ENCODE peak calls at places on chromosome 13, in six cellular contexts. F is neural progenitor cell, H is gastrocnemius medialis, A is heart right ventricle, N is mucosa of descending colon, L is heart left ventricle. P is an unnamed sample.
A peak's percentile ranks its signal among the peaks of the same experiment; 100 is the strongest.

GRCh38 chr13:52804202-52804641 is 44.2 kb downstream of the PCDH8 start:
- DNase-seq in F (no peak), H (no peak), A (no peak), N (no peak), L (no peak), P (no peak)

GRCh38 chr13:114122591-114123211 is 9.7 kb downstream of the RASA3 start:
- DNase-seq in F (no peak), H (no peak), A (no peak), N (no peak), L (no peak), P (no peak)

GRCh38 chr13:28489536-28489935 is 5.4 kb downstream of the FLT1 start:
- DNase-seq in F (no peak), H (no peak), A (no peak), N (no peak), L (no peak), P (no peak)

GRCh38 chr13:44396295-44396962 is 22.8 kb downstream of the SERP2 start:
- DNase-seq in F (no peak), H (no peak), A (no peak), N (no peak), L (no peak), P (no peak)

GRCh38 chr13:40402931-40403412 is 263.5 kb downstream of the FOXO1 start:
- DNase-seq in F (no peak), H (no peak), A (no peak), N (peak; percentile 42), L (no peak), P (no peak)

GRCh38 chr13:34462843-34463242 is 479.2 kb upstream of the NBEA start:
- DNase-seq in F (no peak), H (no peak), A (peak; percentile 12), N (no peak), L (no peak), P (peak; percentile 64)

GRCh38 chr13:104773775-104774174 is 1707.6 kb upstream of the SLC10A2 start:
- DNase-seq in F (peak; percentile 81), H (no peak), A (no peak), N (no peak), L (no peak), P (no peak)

GRCh38 chr13:91017031-91017668 is 330.3 kb upstream of the MIR17HG start:
- DNase-seq in F (peak; percentile 66), H (no peak), A (no peak), N (no peak), L (no peak), P (no peak)

GRCh38 chr13:113445791-113446487 is 7.3 kb downstream of the ADPRHL1 start:
- DNase-seq in F (no peak), H (no peak), A (no peak), N (no peak), L (no peak), P (peak; percentile 50)

DNA sequence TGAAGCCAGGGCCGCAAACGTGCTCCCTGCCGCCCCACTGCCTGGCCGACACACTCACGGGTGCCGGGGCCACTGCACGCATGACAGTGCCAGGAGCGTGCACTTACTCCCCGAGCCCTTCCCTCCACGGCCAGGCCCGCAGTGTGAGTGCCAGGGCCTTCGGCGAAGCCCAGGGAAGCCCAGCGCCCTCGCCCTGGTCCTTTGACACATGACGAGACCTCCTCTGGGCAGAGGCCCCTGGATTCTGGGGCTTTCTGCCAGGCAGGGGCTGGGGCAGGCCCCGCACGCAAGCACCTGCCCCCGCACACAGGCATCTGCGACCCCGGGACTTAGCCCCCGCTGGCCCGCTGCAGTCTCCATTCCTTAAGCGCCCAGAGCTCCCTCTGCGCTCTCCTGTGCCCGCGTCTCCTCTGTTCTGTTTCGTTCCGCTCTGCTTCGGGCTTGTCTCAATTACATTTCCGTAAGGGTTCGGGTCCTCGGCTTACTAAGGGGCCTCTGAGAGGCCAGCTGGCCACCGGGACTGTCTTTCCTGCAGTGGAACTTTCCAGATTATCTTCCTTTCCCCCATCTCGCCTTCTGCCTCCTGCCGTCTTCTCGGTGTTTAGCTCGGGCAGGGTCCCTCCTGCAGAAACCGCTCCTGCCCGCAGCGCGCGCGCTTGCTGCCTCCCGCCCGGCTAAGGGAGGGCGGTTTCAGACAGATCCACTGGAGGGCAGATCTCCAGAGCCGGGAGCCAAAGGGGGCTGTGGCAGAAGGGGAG is 98.8 kb downstream of the ING1 start:
- DNase-seq in F (no peak), H (no peak), A (no peak), N (no peak), L (no peak), P (no peak)
- H3K4me3 ChIP-seq in F (no peak overlapping the region), H (peak overlapping the region; percentile 70), A (peak overlapping the region; percentile 49), N (no peak overlapping the region), L (peak overlapping the region; percentile 47), P (peak overlapping the region; percentile 46)

GRCh38 chr13:61247149-61247936 is 168.3 kb downstream of the PCDH20 start:
- DNase-seq in F (peak; percentile 48), H (no peak), A (no peak), N (no peak), L (no peak), P (no peak)
- TF ChIP-seq CTCF in F (no peak), H (no peak), A (no peak), N (no peak), L (no peak), P (no peak)

GRCh38 chr13:27160657-27161174 is 10.9 kb downstream of the USP12 start:
- DNase-seq in F (no peak), H (no peak), A (no peak), N (no peak), L (no peak), P (no peak)

GRCh38 chr13:27158335-27158734 is 13.3 kb downstream of the USP12 start:
- DNase-seq in F (no peak), H (no peak), A (no peak), N (no peak), L (no peak), P (no peak)

GRCh38 chr13:27161423-27161822 is 10.2 kb downstream of the USP12 start:
- DNase-seq in F (no peak), H (no peak), A (no peak), N (no peak), L (no peak), P (no peak)

GRCh38 chr13:27159806-27160563 is 11.6 kb downstream of the USP12 start:
- DNase-seq in F (no peak), H (no peak), A (no peak), N (no peak), L (no peak), P (no peak)

DNA sequence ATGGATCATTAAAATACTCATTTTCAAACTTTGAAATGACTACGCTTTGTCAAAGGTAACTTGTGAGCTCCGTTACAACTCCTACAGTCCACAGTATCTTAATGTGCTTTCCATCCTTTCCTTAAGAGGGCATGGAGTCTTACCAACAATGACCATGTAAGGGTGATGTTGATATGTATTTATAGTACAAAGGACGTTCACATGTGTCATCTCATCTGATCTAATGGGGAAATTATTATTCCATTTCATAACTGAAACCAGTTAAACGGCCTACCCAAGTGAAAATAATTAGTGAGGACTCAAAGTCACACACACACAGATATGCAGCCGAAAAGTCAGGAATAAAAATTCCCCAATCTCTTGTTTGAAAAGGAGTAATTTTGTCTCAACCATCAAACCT is 9.6 kb downstream of the USP12 start:
- DNase-seq in F (no peak), H (no peak), A (no peak), N (no peak), L (no peak), P (no peak)
- H3K4me3 ChIP-seq in F (no peak overlapping the region), H (no peak overlapping the region), A (no peak overlapping the region), N (no peak overlapping the region), L (no peak overlapping the region), P (no peak overlapping the region)

DNA sequence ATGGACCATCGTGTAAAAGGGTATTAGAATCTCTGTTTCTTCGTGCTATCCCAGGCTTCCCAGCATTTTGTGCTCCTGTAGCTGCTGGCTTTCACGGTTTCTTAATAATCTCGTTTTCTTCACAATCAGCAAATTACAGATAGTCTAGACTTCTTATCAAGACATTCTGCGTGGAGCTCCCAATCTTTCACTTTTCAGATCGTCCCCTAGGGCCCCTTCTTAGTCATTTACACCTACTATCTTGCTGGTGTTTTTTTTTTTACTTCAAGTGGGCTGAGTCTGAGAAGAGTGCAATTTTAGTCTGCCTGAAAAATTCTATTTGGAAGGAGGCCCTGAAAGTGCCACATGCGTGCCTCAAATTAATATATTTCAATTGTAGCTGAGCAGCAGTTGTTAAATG is 275.1 kb downstream of the SHISA2 start:
- DNase-seq in F (no peak), H (no peak), A (no peak), N (no peak), L (no peak), P (no peak)
- TF ChIP-seq CTCF in F (no peak), H (no peak), A (no peak), N (no peak), L (no peak), P (no peak)

DNA sequence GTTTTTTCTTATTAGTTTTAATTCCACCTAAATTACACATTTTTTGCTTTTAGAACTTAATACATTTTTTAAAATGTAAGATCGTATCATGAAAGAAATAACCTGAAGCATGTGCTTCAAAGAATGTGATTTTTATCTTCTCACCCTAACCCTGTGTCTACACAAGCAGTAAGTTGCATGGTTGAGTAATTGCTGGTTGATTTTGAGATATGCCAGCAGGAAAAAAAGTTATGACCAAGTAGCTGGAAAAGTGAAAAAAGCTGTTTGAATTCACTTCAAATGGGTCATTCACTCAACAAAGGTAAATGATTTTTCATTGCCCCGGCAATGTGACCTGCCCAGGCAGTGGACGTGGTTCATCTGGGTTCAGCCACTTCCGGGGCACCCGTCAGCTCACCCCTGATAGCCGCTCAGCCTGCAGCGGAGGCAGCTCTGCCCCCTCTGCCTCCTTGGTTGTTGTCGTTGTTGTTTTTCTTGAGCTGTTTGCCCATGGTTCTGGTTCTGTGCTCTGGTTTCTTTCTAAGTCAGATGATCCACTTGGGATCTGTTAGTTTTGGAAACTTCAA is 18.4 kb downstream of the TNFRSF19 start:
- DNase-seq in F (no peak), H (no peak), A (no peak), N (no peak), L (no peak), P (no peak)
- H3K4me3 ChIP-seq in F (no peak overlapping the region), H (no peak overlapping the region), A (no peak overlapping the region), N (no peak overlapping the region), L (no peak overlapping the region), P (no peak overlapping the region)

GRCh38 chr13:32381539-32381938 is 46.4 kb downstream of the N4BP2L1 start:
- DNase-seq in F (peak; percentile 71), H (no peak), A (no peak), N (no peak), L (no peak), P (no peak)
- TF ChIP-seq CTCF in F (peak; percentile 62), H (peak; percentile 19), A (peak; percentile 60), N (no peak), L (peak; percentile 63), P (peak; percentile 23)